ENCODE peak calls at places on chromosomes 11 and 22, in six cellular contexts. O is ovary, R is transverse colon, B is cardiac muscle cell, I is hepatocyte, S is heart right ventricle. M is an unnamed sample.

GRCh38 chr11:74672956-74673895 is 58.0 kb downstream of the CHRDL2 start:
- DNase-seq in O (peak; percentile 92), R (peak; percentile 59), B (no peak), I (peak; percentile 77), S (peak; percentile 83), M (peak; percentile 69)

GRCh38 chr11:130522284-130522961 is 74.0 kb downstream of the ADAMTS15 start:
- DNase-seq in O (peak; percentile 95), R (peak; percentile 76), B (peak; percentile 93), I (peak; percentile 94), S (peak; percentile 91), M (peak; percentile 91)

GRCh38 chr22:20243545-20244249 is 24.4 kb downstream of the RTN4R start:
- DNase-seq in O (peak; percentile 71), R (peak; percentile 49), B (peak; percentile 92), I (peak; percentile 69), S (peak; percentile 71), M (peak; percentile 69)

GRCh38 chr22:38165929-38166593 is 15.6 kb downstream of the PLA2G6 start:
- DNase-seq in O (no peak), R (no peak), B (no peak), I (no peak), S (no peak), M (no peak)

GRCh38 chr11:120660024-120660565 is 148.5 kb downstream of the GRIK4 start:
- DNase-seq in O (peak; percentile 28), R (peak; percentile 41), B (peak; percentile 62), I (peak; percentile 47), S (no peak), M (peak; percentile 59)

GRCh38 chr11:59767212-59767611 is 12.0 kb downstream of the STX3 start:
- DNase-seq in O (no peak), R (no peak), B (no peak), I (peak; percentile 56), S (no peak), M (no peak)

GRCh38 chr11:11280826-11281225 is 72.2 kb downstream of the CSNK2A3 start:
- DNase-seq in O (no peak), R (no peak), B (no peak), I (no peak), S (no peak), M (no peak)

GRCh38 chr11:11186249-11186648 is 166.8 kb downstream of the CSNK2A3 start:
- DNase-seq in O (no peak), R (no peak), B (no peak), I (no peak), S (no peak), M (no peak)

GRCh38 chr11:110763249-110764011 is 51.2 kb upstream of the ARHGAP20 start:
- DNase-seq in O (no peak), R (peak; percentile 52), B (no peak), I (peak; percentile 25), S (no peak), M (no peak)

GRCh38 chr22:42889290-42889689 is 32.2 kb upstream of the ARFGAP3 start:
- DNase-seq in O (no peak), R (no peak), B (no peak), I (no peak), S (no peak), M (no peak)

GRCh38 chr11:120912504-120912903 is 111.4 kb upstream of the TBCEL start:
- DNase-seq in O (no peak), R (no peak), B (peak; percentile 65), I (peak; percentile 53), S (no peak), M (no peak)

GRCh38 chr22:31829505-31829904 is 75.7 kb downstream of the DEPDC5 start:
- DNase-seq in O (peak; percentile 57), R (no peak), B (no peak), I (peak; percentile 68), S (no peak), M (peak; percentile 78)

GRCh38 chr11:122322369-122322768 is 206.4 kb upstream of the BLID start:
- DNase-seq in O (no peak), R (no peak), B (no peak), I (no peak), S (no peak), M (no peak)

GRCh38 chr11:16607675-16608644 is 130.5 kb upstream of the C11orf58 start:
- DNase-seq in O (peak; percentile 58), R (peak; percentile 39), B (peak; percentile 57), I (peak; percentile 78), S (peak; percentile 84), M (no peak)

GRCh38 chr11:16606784-16607674 is 131.4 kb upstream of the C11orf58 start:
- DNase-seq in O (peak; percentile 28), R (peak; percentile 16), B (peak; percentile 60), I (peak; percentile 71), S (peak; percentile 75), M (no peak)

GRCh38 chr11:16604784-16605439 is 133.5 kb upstream of the C11orf58 start:
- DNase-seq in O (no peak), R (peak; percentile 59), B (peak; percentile 72), I (peak; percentile 77), S (peak; percentile 67), M (peak; percentile 24)

GRCh38 chr11:16605440-16605970 is 132.9 kb upstream of the C11orf58 start:
- DNase-seq in O (peak; percentile 31), R (peak; percentile 22), B (peak; percentile 56), I (peak; percentile 60), S (peak; percentile 43), M (no peak)

GRCh38 chr11:16605971-16606783 is 132.3 kb upstream of the C11orf58 start:
- DNase-seq in O (peak; percentile 91), R (peak; percentile 92), B (peak; percentile 87), I (peak; percentile 94), S (peak; percentile 90), M (peak; percentile 74)
- TF ChIP-seq CTCF in O (peak; percentile 81), R (peak; percentile 97), B (peak; percentile 97), I (peak; percentile 92), S (peak; percentile 98), M (peak; percentile 80)

GRCh38 chr22:37126383-37126782 is 16.9 kb upstream of the TMPRSS6 start:
- DNase-seq in O (no peak), R (no peak), B (peak; percentile 21), I (no peak), S (no peak), M (peak; percentile 36)
- H3K4me3 ChIP-seq in O (no peak overlapping the region), R (no peak overlapping the region), B (no peak overlapping the region), I (no peak overlapping the region), S (no peak overlapping the region), M (no peak overlapping the region)

GRCh38 chr11:2791521-2792375 is 92.0 kb upstream of the KCNQ1OT1 start:
- DNase-seq in O (peak; percentile 40), R (peak; percentile 14), B (no peak), I (no peak), S (peak; percentile 45), M (peak; percentile 1)
- H3K4me1 ChIP-seq in O (no peaks in the 10 kb centered on the region), R (peaks cover 13% of the 10 kb centered on the region), B (peaks cover 45% of the 10 kb centered on the region), I (peaks cover 11% of the 10 kb centered on the region), S (peaks cover 3% of the 10 kb centered on the region), M (no peaks in the 10 kb centered on the region)

GRCh38 chr22:21947040-21948014 is 5.3 kb downstream of the PPM1F start:
- DNase-seq in O (no peak), R (no peak), B (peak; percentile 66), I (peak; percentile 57), S (no peak), M (no peak)
- TF ChIP-seq CTCF in O (peak; percentile 31), R (no peak), B (peak; percentile 68), I (peak; percentile 40), S (peak; percentile 55), M (peak; percentile 56)

DNA sequence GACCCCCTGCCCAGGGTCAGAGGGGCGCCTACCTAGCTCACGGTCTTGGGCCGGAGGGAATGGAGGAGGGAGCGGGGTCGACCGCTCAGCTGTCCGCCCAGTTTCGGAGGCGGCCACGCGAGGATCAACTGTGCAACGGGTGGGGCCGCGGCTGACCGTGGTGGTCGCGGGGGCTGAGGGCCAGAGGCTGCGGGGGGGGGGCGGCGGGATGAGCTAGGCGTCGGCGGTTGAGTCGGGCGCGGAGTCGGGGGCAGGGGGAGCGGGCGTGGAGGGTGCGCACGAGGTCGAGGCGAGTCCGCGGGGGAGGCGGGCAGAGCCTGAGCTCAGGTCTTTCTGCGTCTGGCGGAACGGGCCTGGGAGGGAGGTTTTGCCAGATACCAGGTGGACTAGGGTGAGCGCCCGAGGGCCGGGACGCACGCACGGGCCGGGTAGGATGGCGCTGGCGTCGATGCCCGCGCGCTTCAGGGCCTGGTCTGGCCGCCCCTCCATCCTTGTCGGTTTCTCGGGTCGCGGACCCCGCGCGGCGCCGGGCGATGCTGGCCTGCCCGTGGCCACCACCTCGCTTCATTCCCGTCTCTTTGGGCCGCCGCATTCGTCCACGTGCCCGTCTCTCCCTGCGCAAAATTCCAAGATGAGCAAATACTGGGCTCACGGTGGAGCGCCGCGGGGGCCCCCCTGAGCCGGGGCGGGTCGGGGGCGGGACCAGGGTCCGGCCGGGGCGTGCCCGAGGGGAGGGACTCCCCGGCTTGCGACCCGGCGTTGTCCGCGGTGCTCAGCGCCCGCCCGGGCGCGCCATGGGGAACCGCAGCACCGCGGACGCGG is at the start of gene DRD4:
- DNase-seq in O (no peak), R (no peak), B (peak; percentile 58), I (peak; percentile 66), S (no peak), M (no peak)
- H3K4me3 ChIP-seq in O (no peak within 1 kb of the TSS), R (peak within 1 kb of the TSS; percentile 2), B (peak within 1 kb of the TSS; percentile 12), I (no peak within 1 kb of the TSS), S (peak within 1 kb of the TSS; percentile 35), M (no peak within 1 kb of the TSS)

GRCh38 chr11:69009441-69010211 is 3.4 kb downstream of the MRGPRF start:
- DNase-seq in O (peak; percentile 52), R (no peak), B (no peak), I (peak; percentile 46), S (no peak), M (no peak)
- H3K4me1 ChIP-seq in O (peaks cover 30% of the 10 kb centered on the region), R (peaks cover 42% of the 10 kb centered on the region), B (peaks cover 53% of the 10 kb centered on the region), I (peaks cover 71% of the 10 kb centered on the region), S (peaks cover 24% of the 10 kb centered on the region), M (peaks cover 17% of the 10 kb centered on the region)